ENCODE peak calls at places on chromosomes 13 and 19, in nine cellular contexts. K, V, F, T, S, C, H, Y and P are unnamed samples.

GRCh38 chr19:49560358-49560900 is 19.9 kb downstream of the NOSIP start:
- DNase-seq in K (no peak), V (peak; percentile 26), F (no peak), T (no peak), S (no peak), C (no peak), H (no peak), Y (no peak), P (no peak)

GRCh38 chr19:29687244-29687896 is 22.1 kb downstream of the PLEKHF1 start:
- DNase-seq in K (peak; percentile 98), V (peak; percentile 13), F (no peak), T (peak; percentile 95), S (peak; percentile 83), C (no peak), H (no peak), Y (peak; percentile 48), P (peak; percentile 29)

GRCh38 chr19:13318190-13318589 is 168.0 kb downstream of the IER2 start:
- DNase-seq in K (no peak), V (no peak), F (no peak), T (no peak), S (no peak), C (no peak), H (no peak), Y (no peak), P (no peak)

GRCh38 chr13:102325321-102325720 is 76.5 kb downstream of the FGF14 start:
- DNase-seq in K (no peak), V (no peak), F (no peak), T (no peak), S (no peak), C (no peak), H (no peak), Y (no peak), P (no peak)

GRCh38 chr13:48790996-48791395 is 137.3 kb downstream of the CYSLTR2 start:
- DNase-seq in K (no peak), V (no peak), F (no peak), T (no peak), S (no peak), C (no peak), H (no peak), Y (no peak), P (no peak)

GRCh38 chr13:79440958-79441553 is 35.0 kb upstream of the RBM26 start:
- DNase-seq in K (no peak), V (no peak), F (no peak), T (no peak), S (no peak), C (no peak), H (no peak), Y (no peak), P (no peak)

GRCh38 chr13:99542788-99543406 is 41.6 kb downstream of the TM9SF2 start:
- DNase-seq in K (no peak), V (no peak), F (no peak), T (no peak), S (no peak), C (no peak), H (no peak), Y (peak; percentile 26), P (no peak)

GRCh38 chr13:111947876-111948275 is 119.1 kb upstream of the SOX1 start:
- DNase-seq in K (no peak), V (no peak), F (peak; percentile 65), T (no peak), S (no peak), C (no peak), H (no peak), Y (no peak), P (no peak)

GRCh38 chr13:42039457-42039945 is 8.9 kb upstream of the DGKH start:
- DNase-seq in K (no peak), V (no peak), F (no peak), T (no peak), S (peak; percentile 51), C (peak; percentile 20), H (no peak), Y (no peak), P (no peak)

GRCh38 chr13:50414640-50415039 is 399.4 kb downstream of the KCNRG start:
- DNase-seq in K (no peak), V (no peak), F (no peak), T (no peak), S (no peak), C (no peak), H (no peak), Y (no peak), P (no peak)

GRCh38 chr19:7908742-7909461 is 5.2 kb downstream of the MAP2K7 start:
- DNase-seq in K (no peak), V (no peak), F (no peak), T (no peak), S (no peak), C (no peak), H (no peak), Y (no peak), P (no peak)

GRCh38 chr13:23433171-23434153 is at the start of gene SACS:
- DNase-seq in K (no peak), V (no peak), F (no peak), T (peak; percentile 61), S (peak; percentile 33), C (peak; percentile 28), H (no peak), Y (no peak), P (peak; percentile 28)

GRCh38 chr19:30645946-30646577 is 273.9 kb downstream of the ZNF536 start:
- DNase-seq in K (no peak), V (no peak), F (no peak), T (no peak), S (no peak), C (no peak), H (no peak), Y (no peak), P (no peak)

GRCh38 chr19:41226053-41226873 is 7.2 kb downstream of the AXL start:
- DNase-seq in K (no peak), V (no peak), F (peak; percentile 82), T (peak; percentile 96), S (no peak), C (peak; percentile 71), H (no peak), Y (peak; percentile 42), P (peak; percentile 86)

GRCh38 chr19:58033741-58034475 is at the start of gene ZSCAN1:
- DNase-seq in K (no peak), V (no peak), F (peak; percentile 89), T (peak; percentile 21), S (no peak), C (peak; percentile 99), H (peak; percentile 86), Y (peak; percentile 19), P (no peak)

GRCh38 chr19:31139871-31140505 is 209.2 kb downstream of the TSHZ3 start:
- DNase-seq in K (peak; percentile 72), V (no peak), F (no peak), T (peak; percentile 86), S (peak; percentile 84), C (no peak), H (no peak), Y (no peak), P (peak; percentile 90)

GRCh38 chr13:98284677-98285076 is 107.6 kb upstream of the RNF113B start:
- DNase-seq in K (no peak), V (no peak), F (no peak), T (no peak), S (no peak), C (no peak), H (no peak), Y (no peak), P (no peak)

GRCh38 chr13:43878897-43879322 is 630 bp downstream of the CCDC122 start:
- DNase-seq in K (peak; percentile 59), V (peak; percentile 79), F (peak; percentile 86), T (peak; percentile 83), S (peak; percentile 59), C (peak; percentile 49), H (no peak), Y (peak; percentile 36), P (peak; percentile 76)

GRCh38 chr19:21463449-21464105 is 41.8 kb upstream of the ZNF429 start:
- DNase-seq in K (no peak), V (no peak), F (peak; percentile 78), T (peak; percentile 35), S (no peak), C (no peak), H (peak; percentile 82), Y (peak; percentile 41), P (no peak)

GRCh38 chr19:1411255-1412191 is 4.1 kb downstream of the DAZAP1 start:
- DNase-seq in K (peak; percentile 37), V (no peak), F (peak; percentile 85), T (peak; percentile 33), S (peak; percentile 82), C (peak; percentile 74), H (no peak), Y (no peak), P (no peak)

GRCh38 chr19:17703823-17704463 is 15.3 kb upstream of the MAP1S start:
- DNase-seq in K (no peak), V (peak; percentile 43), F (peak; percentile 84), T (peak; percentile 26), S (no peak), C (peak; percentile 61), H (peak; percentile 13), Y (peak; percentile 61), P (peak; percentile 51)

GRCh38 chr19:44517146-44517545 is 12.3 kb downstream of the CEACAM20 start:
- DNase-seq in K (no peak), V (no peak), F (no peak), T (no peak), S (no peak), C (no peak), H (no peak), Y (no peak), P (no peak)

GRCh38 chr13:21240586-21240985 is 64.1 kb downstream of the MRPL57 start:
- DNase-seq in K (peak; percentile 61), V (no peak), F (no peak), T (peak; percentile 78), S (peak; percentile 80), C (no peak), H (no peak), Y (no peak), P (no peak)

GRCh38 chr19:44356383-44357111 is at the start of gene ZNF112:
- DNase-seq in K (peak; percentile 73), V (peak; percentile 68), F (peak; percentile 90), T (peak; percentile 94), S (peak; percentile 89), C (peak; percentile 50), H (peak; percentile 7), Y (peak; percentile 1), P (peak; percentile 92)

GRCh38 chr19:2254052-2254872 is 2.0 kb downstream of the JSRP1 start:
- DNase-seq in K (no peak), V (no peak), F (no peak), T (no peak), S (no peak), C (no peak), H (no peak), Y (no peak), P (no peak)

GRCh38 chr13:113080901-113081521 is 24.6 kb upstream of the F7 start:
- DNase-seq in K (no peak), V (no peak), F (no peak), T (no peak), S (no peak), C (no peak), H (no peak), Y (no peak), P (no peak)

GRCh38 chr13:108086678-108087077 is 128.7 kb downstream of the LIG4 start:
- DNase-seq in K (no peak), V (no peak), F (no peak), T (no peak), S (no peak), C (no peak), H (no peak), Y (no peak), P (peak; percentile 30)

GRCh38 chr19:41792513-41793413 is 3.6 kb upstream of the CEACAM3 start:
- DNase-seq in K (peak; percentile 37), V (peak; percentile 69), F (no peak), T (peak; percentile 32), S (peak; percentile 27), C (no peak), H (no peak), Y (peak; percentile 30), P (peak; percentile 55)

GRCh38 chr19:13095934-13096890 is 6.4 kb downstream of the LYL1 start:
- DNase-seq in K (no peak), V (peak; percentile 83), F (no peak), T (no peak), S (no peak), C (no peak), H (peak; percentile 21), Y (no peak), P (no peak)

GRCh38 chr13:51797664-51798488 is 6.1 kb downstream of the DHRS12 start:
- DNase-seq in K (no peak), V (peak; percentile 67), F (peak; percentile 26), T (peak; percentile 41), S (peak; percentile 68), C (peak; percentile 32), H (peak; percentile 14), Y (no peak), P (peak; percentile 57)

GRCh38 chr19:5694167-5694951 is 4.3 kb downstream of the RPL36 start:
- DNase-seq in K (no peak), V (no peak), F (peak; percentile 68), T (no peak), S (no peak), C (no peak), H (no peak), Y (no peak), P (no peak)